ENCODE peak calls at places on chromosome 17, in nine cellular contexts. X is PC-9, N is MM.1S, W is HCT116, H is hepatocyte, T is OCI-LY7, S is IMR-90, Y is PC-3, Q is neural progenitor cell. R is an unnamed sample. For H4K20me1, the result is how much of the 10 kb centered on the place peaks cover.

GRCh38 chr17:45320931-45321461 is 4.2 kb upstream of the MAP3K14 start:
- DNase-seq in T (no peak), X (peak), S (peak), W (peak), H (peak), N (no peak), Y (peak), Q (no peak), R (peak)

GRCh38 chr17:29936724-29937123 is 4.7 kb upstream of the EFCAB5 start:
- DNase-seq in Y (no peak), S (no peak), T (no peak), Q (no peak), X (no peak), H (no peak), W (no peak), N (no peak), R (no peak)

GRCh38 chr17:41793749-41794602 is 7.5 kb upstream of the JUP start:
- DNase-seq in H (peak), Y (no peak), N (no peak), S (peak), T (no peak), W (no peak), X (no peak), Q (peak), R (no peak)

GRCh38 chr17:39716879-39717536 is 13.3 kb downstream of the MIEN1 start:
- DNase-seq in W (no peak), X (no peak), N (no peak), H (no peak), T (no peak), Y (no peak), S (no peak), Q (no peak), R (no peak)

GRCh38 chr17:39057807-39058206 is 90.6 kb upstream of the FBXO47 start:
- DNase-seq in H (no peak), Y (no peak), S (no peak), T (no peak), N (no peak), X (no peak), Q (no peak), W (no peak), R (no peak)

GRCh38 chr17:55198690-55199370 is 65.9 kb upstream of the HLF start:
- DNase-seq in H (no peak), Y (no peak), S (no peak), Q (no peak), T (no peak), W (no peak), X (no peak), N (no peak), R (no peak)

GRCh38 chr17:75773121-75773807 is 8.3 kb upstream of the GALK1 start:
- DNase-seq in H (peak), Y (no peak), W (no peak), T (no peak), S (no peak), X (no peak), Q (no peak), N (no peak), R (no peak)

GRCh38 chr17:73100363-73100762 is 7.9 kb upstream of the SLC39A11 start:
- DNase-seq in Q (no peak), S (no peak), W (no peak), X (no peak), H (no peak), T (no peak), Y (no peak), N (no peak), R (no peak)

GRCh38 chr17:79365836-79366831 is 244.7 kb downstream of the RBFOX3 start:
- DNase-seq in H (no peak), Q (no peak), Y (no peak), S (no peak), X (no peak), T (no peak), N (no peak), W (no peak), R (no peak)

GRCh38 chr17:20267459-20267842 is 199.9 kb downstream of the LGALS9B start:
- DNase-seq in X (no peak), S (no peak), N (peak), T (no peak), W (no peak), H (no peak), Q (no peak), Y (no peak), R (no peak)

GRCh38 chr17:75393523-75394331 is 11.8 kb downstream of the GRB2 start:
- DNase-seq in W (peak), Y (peak), Q (peak), T (peak), S (peak), H (peak), N (peak), X (peak), R (peak)

GRCh38 chr17:68732301-68732749 is 131.2 kb upstream of the FAM20A start:
- DNase-seq in S (no peak), W (no peak), H (peak), N (no peak), X (no peak), Q (no peak), T (no peak), Y (no peak), R (no peak)

GRCh38 chr17:80328620-80329380 is 68.1 kb downstream of the RNF213 start:
- DNase-seq in X (no peak), H (no peak), S (no peak), N (no peak), Y (no peak), T (no peak), W (no peak), Q (no peak), R (no peak)

GRCh38 chr17:17846003-17846402 is 9.2 kb upstream of the SREBF1 start:
- DNase-seq in X (no peak), T (no peak), N (no peak), Q (no peak), W (no peak), S (no peak), H (no peak), Y (no peak), R (no peak)

GRCh38 chr17:40346061-40346767 is 18.3 kb downstream of the GJD3 start:
- DNase-seq in H (no peak), W (no peak), S (no peak), Y (no peak), N (no peak), T (no peak), X (no peak), Q (no peak), R (no peak)

GRCh38 chr17:81996232-81996756 is 18.9 kb downstream of the ASPSCR1 start:
- DNase-seq in S (no peak), H (no peak), T (no peak), X (no peak), Y (no peak), N (no peak), W (no peak), Q (no peak), R (no peak)

GRCh38 chr17:72223816-72224215 is 103.0 kb downstream of the SOX9 start:
- DNase-seq in X (no peak), Q (no peak), T (no peak), N (no peak), Y (no peak), W (no peak), H (no peak), S (no peak), R (no peak)

GRCh38 chr17:2929881-2930533 is 133.4 kb downstream of the OR1D5 start:
- DNase-seq in T (peak), H (peak), S (peak), Y (peak), W (peak), X (peak), Q (peak), N (no peak), R (no peak)

GRCh38 chr17:60601443-60602384 is 1.7 kb downstream of the PPM1D start:
- DNase-seq in T (peak), Y (peak), X (peak), S (peak), H (peak), N (peak), Q (peak), W (peak), R (peak)

GRCh38 chr17:67503184-67503583 is 126.1 kb downstream of the PITPNC1 start:
- DNase-seq in T (no peak), Y (peak), Q (no peak), N (no peak), S (peak), X (peak), W (peak), H (no peak), R (no peak)

GRCh38 chr17:44210342-44211192 is 8.9 kb downstream of the UBTF start:
- DNase-seq in X (no peak), Q (peak), H (peak), Y (peak), S (peak), T (peak), N (peak), W (peak), R (peak)

GRCh38 chr17:80034654-80034976 is 1.1 kb downstream of the TBC1D16 start:
- DNase-seq in W (no peak), Y (no peak), T (no peak), S (no peak), H (no peak), Q (no peak), X (no peak), N (no peak), R (no peak)

GRCh38 chr17:49850772-49851386 is 3.0 kb upstream of the TAC4 start:
- DNase-seq in H (no peak), N (peak), X (no peak), S (no peak), Y (peak), W (no peak), T (no peak), Q (peak), R (no peak)

GRCh38 chr17:50125420-50125997 is 4.5 kb downstream of the SAMD14 start:
- DNase-seq in S (no peak), T (no peak), W (no peak), Y (no peak), Q (no peak), H (no peak), X (no peak), N (no peak), R (no peak)

GRCh38 chr17:56165017-56165720 is 11.9 kb downstream of the ANKFN1 start:
- DNase-seq in S (peak), N (no peak), Q (no peak), W (no peak), X (no peak), T (no peak), H (no peak), Y (no peak), R (no peak)

GRCh38 chr17:77385750-77386501 is 245.2 kb downstream of the SEC14L1 start:
- DNase-seq in T (no peak), Q (no peak), N (no peak), X (no peak), S (no peak), Y (no peak), W (no peak), H (no peak), R (no peak)

DNA sequence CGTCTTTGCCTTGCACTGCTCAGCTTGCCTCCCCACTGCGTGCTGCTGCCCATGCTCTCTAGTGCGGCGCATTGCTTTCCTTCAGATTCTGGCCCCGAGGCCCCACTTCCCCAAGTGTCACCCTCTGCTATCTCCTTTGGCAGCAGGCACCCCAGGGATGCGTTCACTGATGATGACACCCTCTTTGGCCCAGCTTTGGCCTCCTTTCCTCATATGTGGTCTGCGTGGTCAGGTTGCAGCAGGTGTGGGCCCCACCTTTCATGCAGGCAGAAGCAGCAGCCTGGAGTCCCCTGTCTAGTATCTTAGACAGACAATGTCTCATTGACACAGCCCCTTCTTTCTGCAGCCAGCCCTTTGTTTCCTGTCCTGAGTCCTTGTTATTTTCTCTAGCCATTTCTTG is 4.8 kb upstream of the CCL3 start:
- DNase-seq in Q (no peak), H (no peak), T (no peak), S (no peak), Y (no peak), N (no peak), X (no peak), W (no peak), R (no peak)
- H4K20me1 ChIP-seq in Q (under half), H (under half), T (under half), S (under half), Y (under half), N (under half), X (under half), W (under half), R (under half)

DNA sequence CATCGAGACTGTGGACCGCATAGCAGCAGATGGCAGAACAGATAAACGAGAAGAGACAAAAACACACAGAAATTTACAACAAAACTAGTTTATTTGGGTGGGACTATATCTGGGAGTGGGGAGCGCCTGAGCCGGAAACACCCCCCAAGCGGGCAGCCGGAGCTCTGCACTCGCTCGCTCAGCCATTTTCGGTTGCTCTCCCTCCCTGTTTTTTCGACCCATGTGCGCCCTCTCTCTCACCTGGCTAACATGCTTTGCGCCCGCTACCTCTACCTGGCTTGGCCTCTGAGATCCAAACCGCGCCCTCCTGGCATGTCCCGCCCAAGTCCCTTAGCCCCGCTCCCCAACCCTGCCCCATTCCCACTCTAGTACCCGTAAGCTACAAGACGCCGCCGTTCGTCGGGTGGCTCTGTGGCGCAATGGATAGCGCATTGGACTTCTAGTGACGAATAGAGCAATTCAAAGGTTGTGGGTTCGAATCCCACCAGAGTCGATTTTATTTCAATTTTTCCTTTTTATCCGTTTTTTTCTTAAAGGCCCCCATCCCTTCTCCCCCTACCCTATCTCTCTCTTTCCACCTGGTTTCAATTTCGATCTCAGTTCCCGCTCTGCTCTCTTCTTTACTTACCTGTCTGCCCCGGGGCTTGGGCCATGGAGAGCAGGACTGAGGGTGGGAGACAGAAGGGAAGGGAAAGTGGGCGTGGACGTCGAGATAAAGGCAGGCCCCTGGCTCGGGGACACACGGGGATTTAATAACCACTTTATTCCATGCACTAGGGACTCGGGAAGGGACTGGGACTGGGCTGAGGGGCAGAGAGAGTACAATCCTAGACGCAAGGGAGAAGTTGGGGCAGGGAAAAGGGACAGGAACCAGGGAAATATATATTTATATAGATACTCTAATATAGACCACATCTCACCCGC is 2.5 kb upstream of the ALOXE3 start:
- DNase-seq in T (peak), Q (peak), X (peak), W (peak), S (peak), N (peak), H (peak), Y (peak), R (no peak)
- TF ChIP-seq CTCF in T (peak), Q (peak), X (peak), W (no peak), S (peak), N (peak), H (peak), Y (no peak), R (peak)

GRCh38 chr17:59366040-59366757 is 34.7 kb downstream of the YPEL2 start:
- DNase-seq in X (no peak), N (no peak), Q (peak), T (no peak), Y (peak), S (no peak), W (no peak), H (peak), R (peak)
- H3K4me2 ChIP-seq in X (peak), N (no peak), Q (peak), T (peak), Y (peak), S (no peak), W (no peak), H (peak), R (peak)

DNA sequence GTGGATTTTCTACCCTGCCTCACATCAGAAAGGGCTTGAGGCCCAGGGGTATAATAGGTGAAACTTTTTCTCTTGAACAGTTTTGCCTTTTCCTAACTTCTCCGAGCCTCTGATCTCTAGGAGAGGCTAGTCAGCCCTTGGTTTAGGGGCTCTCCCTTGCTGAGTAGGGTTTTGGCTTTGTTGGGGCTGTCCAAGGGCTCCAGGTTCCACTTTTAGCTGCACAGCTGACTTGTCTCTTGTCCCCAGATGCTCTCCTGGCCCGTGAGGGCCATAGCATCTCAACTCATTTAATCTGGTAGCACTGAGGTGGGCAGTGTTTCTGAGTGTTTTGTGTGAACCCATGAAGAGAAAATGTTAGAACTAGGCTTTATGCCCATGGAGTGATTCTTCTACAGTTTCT is 103.9 kb downstream of the MSI2 start:
- DNase-seq in S (no peak), T (no peak), W (no peak), Y (no peak), H (no peak), N (no peak), X (no peak), Q (no peak), R (no peak)
- H4K20me1 ChIP-seq in S (under half), T (under half), W (under half), Y (under half), H (under half), N (under half), X (under half), Q (half or more), R (under half)

R was measured in astrocyte.